ENCODE peak calls at places on chromosomes 5 and 9, in five cellular contexts. One of them, this sample, is unnamed.

GRCh38 chr5:119614838-119615237 is 14.5 kb upstream of the FAM170A start:
- DNase-seq in AG09319: no peak
- DNase-seq in CD8-positive, alpha-beta T cell: no peak
- DNase-seq in substantia nigra: no peak
- DNase-seq in MCF 10A: no peak
- DNase-seq in this sample: no peak

GRCh38 chr5:168374532-168374931 is 83.1 kb downstream of the WWC1 start:
- DNase-seq in AG09319: no peak
- DNase-seq in CD8-positive, alpha-beta T cell: no peak
- DNase-seq in substantia nigra: no peak
- DNase-seq in MCF 10A: no peak
- DNase-seq in this sample: no peak

GRCh38 chr9:109031241-109031640 is 17.9 kb upstream of the CTNNAL1 start:
- DNase-seq in AG09319: no peak
- DNase-seq in CD8-positive, alpha-beta T cell: no peak
- DNase-seq in substantia nigra: no peak
- DNase-seq in MCF 10A: peak; percentile 62
- DNase-seq in this sample: no peak

GRCh38 chr5:2125163-2125900 is 242.6 kb upstream of the IRX4 start:
- DNase-seq in AG09319: no peak
- DNase-seq in CD8-positive, alpha-beta T cell: no peak
- DNase-seq in substantia nigra: no peak
- DNase-seq in MCF 10A: no peak
- DNase-seq in this sample: no peak

GRCh38 chr9:35071814-35072460 is 488 bp downstream of the VCP start:
- DNase-seq in AG09319: peak; percentile 70
- DNase-seq in CD8-positive, alpha-beta T cell: peak; percentile 74
- DNase-seq in substantia nigra: peak; percentile 35
- DNase-seq in MCF 10A: peak; percentile 84
- DNase-seq in this sample: peak; percentile 61

GRCh38 chr9:110919609-110920008 is 118.7 kb downstream of the LPAR1 start:
- DNase-seq in AG09319: peak; percentile 85
- DNase-seq in CD8-positive, alpha-beta T cell: no peak
- DNase-seq in substantia nigra: no peak
- DNase-seq in MCF 10A: peak; percentile 41
- DNase-seq in this sample: no peak

GRCh38 chr5:29902859-29903258 is 1290.6 kb upstream of the CDH6 start:
- DNase-seq in AG09319: no peak
- DNase-seq in CD8-positive, alpha-beta T cell: no peak
- DNase-seq in substantia nigra: no peak
- DNase-seq in MCF 10A: peak; percentile 6
- DNase-seq in this sample: no peak

GRCh38 chr5:133930061-133930823 is 38.2 kb downstream of the C5orf15 start:
- DNase-seq in AG09319: no peak
- DNase-seq in CD8-positive, alpha-beta T cell: peak; percentile 66
- DNase-seq in substantia nigra: no peak
- DNase-seq in MCF 10A: peak; percentile 20
- DNase-seq in this sample: no peak

GRCh38 chr5:83035373-83036170 is 41.6 kb downstream of the TMEM167A start:
- DNase-seq in AG09319: no peak
- DNase-seq in CD8-positive, alpha-beta T cell: no peak
- DNase-seq in substantia nigra: peak; percentile 86
- DNase-seq in MCF 10A: no peak
- DNase-seq in this sample: peak; percentile 21

This sample was measured in hypothalamus.